ENCODE peak calls at places on chromosomes 1 and 21, in eight cellular contexts. H is IMR-90; M is NT2/D1; Q is HCT116; G is CD8-positive, alpha-beta memory T cell; K is CD8-positive, alpha-beta T cell; S is K562; A is colonic mucosa. P is an unnamed sample.

GRCh38 chr1:243748706-243749283 is 101.2 kb downstream of the AKT3 start:
- DNase-seq in K (no peak), H (peak; percentile 88), Q (peak; percentile 63), G (no peak), M (peak; percentile 80), S (peak; percentile 54), A (no peak), P (no peak)

GRCh38 chr1:47508900-47509488 is 71.2 kb downstream of the FOXD2 start:
- DNase-seq in M (no peak), H (no peak), S (no peak), G (no peak), K (no peak), Q (no peak), A (peak; percentile 75), P (no peak)

GRCh38 chr1:20385630-20386029 is 95.0 kb downstream of the VWA5B1 start:
- DNase-seq in A (no peak), K (no peak), H (no peak), M (no peak), S (no peak), G (no peak), Q (no peak), P (no peak)

GRCh38 chr1:38538834-38539233 is 320.7 kb downstream of the RRAGC start:
- DNase-seq in M (no peak), G (no peak), Q (no peak), K (no peak), H (no peak), S (peak; percentile 52), A (no peak), P (no peak)

GRCh38 chr1:230144010-230144614 is 77.1 kb downstream of the GALNT2 start:
- DNase-seq in S (peak; percentile 68), M (no peak), H (no peak), Q (no peak), G (no peak), K (no peak), A (no peak), P (no peak)

GRCh38 chr1:83717785-83718184 is 281.1 kb downstream of the TTLL7 start:
- DNase-seq in Q (no peak), S (no peak), K (no peak), H (no peak), M (no peak), A (no peak), G (no peak), P (no peak)

GRCh38 chr1:77762072-77762476 is 2.4 kb upstream of the USP33 start:
- DNase-seq in H (peak; percentile 81), Q (peak; percentile 65), S (peak; percentile 28), M (no peak), K (no peak), G (no peak), A (no peak), P (no peak)

GRCh38 chr1:101995984-101996731 is 568 bp downstream of the OLFM3 start:
- DNase-seq in K (no peak), M (no peak), Q (no peak), H (no peak), A (no peak), S (no peak), G (no peak), P (no peak)

GRCh38 chr1:201990427-201990826 is 8.0 kb downstream of the RNPEP start:
- DNase-seq in Q (no peak), M (no peak), H (no peak), G (no peak), S (no peak), K (no peak), A (peak; percentile 12), P (no peak)

GRCh38 chr1:222053790-222054294 is 312.0 kb upstream of the DUSP10 start:
- DNase-seq in H (no peak), Q (no peak), K (no peak), S (no peak), M (no peak), A (no peak), G (no peak), P (no peak)

GRCh38 chr1:229067546-229067945 is 203.4 kb upstream of the RAB4A start:
- DNase-seq in H (no peak), K (no peak), S (no peak), Q (no peak), A (no peak), G (no peak), M (no peak), P (no peak)

GRCh38 chr1:99069146-99069545 is 64.5 kb upstream of the PLPPR5 start:
- DNase-seq in Q (no peak), S (no peak), A (no peak), M (peak; percentile 38), K (no peak), H (no peak), G (no peak), P (no peak)

GRCh38 chr1:212609701-212610574 is 1.4 kb downstream of the ATF3 start:
- DNase-seq in G (no peak), M (no peak), K (no peak), A (peak; percentile 29), Q (no peak), S (no peak), H (no peak), P (no peak)

GRCh38 chr21:16667395-16667794 is 845.4 kb upstream of the CXADR start:
- DNase-seq in A (no peak), G (no peak), M (no peak), K (no peak), Q (no peak), S (no peak), H (no peak), P (no peak)

GRCh38 chr1:232239557-232240468 is 390.1 kb downstream of the SIPA1L2 start:
- DNase-seq in H (no peak), K (no peak), M (no peak), S (no peak), G (no peak), A (no peak), Q (no peak), P (no peak)

GRCh38 chr1:41913025-41913424 is 5.7 kb downstream of the HIVEP3 start:
- DNase-seq in H (no peak), A (no peak), K (no peak), Q (no peak), M (no peak), G (no peak), S (no peak), P (no peak)

GRCh38 chr1:4062560-4062959 is 162.5 kb upstream of the C1orf174 start:
- DNase-seq in M (no peak), H (no peak), K (no peak), G (no peak), Q (no peak), A (no peak), S (no peak), P (no peak)

GRCh38 chr1:4062041-4062440 is 162.0 kb upstream of the C1orf174 start:
- DNase-seq in Q (no peak), M (no peak), S (no peak), A (no peak), H (no peak), G (no peak), K (no peak), P (no peak)

GRCh38 chr1:4063516-4063915 is 163.4 kb upstream of the C1orf174 start:
- DNase-seq in H (no peak), K (no peak), Q (no peak), S (no peak), M (no peak), G (no peak), A (no peak), P (no peak)

GRCh38 chr1:4064150-4064889 is 164.2 kb upstream of the C1orf174 start:
- DNase-seq in M (no peak), S (no peak), A (no peak), K (no peak), H (no peak), G (no peak), Q (no peak), P (no peak)

DNA sequence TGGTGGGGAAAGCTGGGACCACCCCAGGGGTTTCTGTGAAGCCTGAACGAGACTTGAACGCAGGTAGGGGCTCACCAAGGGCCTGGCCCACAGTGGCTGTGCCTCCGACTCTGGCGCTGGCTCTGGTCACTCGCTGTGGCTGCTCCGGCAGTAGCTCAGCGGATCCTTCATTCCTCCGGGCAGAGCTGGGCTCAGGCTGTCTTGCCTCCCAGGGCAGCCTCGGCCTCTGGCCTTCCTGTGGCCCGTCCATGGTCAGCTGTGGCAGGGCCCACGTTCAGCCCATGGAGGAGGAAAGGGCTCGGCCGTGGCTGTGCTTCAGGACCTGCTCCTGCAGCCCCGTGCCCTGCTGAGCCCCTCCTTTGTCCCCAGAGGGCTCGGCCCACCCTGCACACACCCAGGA is 162.9 kb upstream of the C1orf174 start:
- DNase-seq in K (no peak), M (no peak), Q (no peak), G (no peak), A (no peak), H (no peak), S (no peak), P (no peak)
- H3K9me3 ChIP-seq in K (no peaks in the 10 kb centered on the region), M (no peaks in the 10 kb centered on the region), Q (no peaks in the 10 kb centered on the region), G (no peaks in the 10 kb centered on the region), A (no peaks in the 10 kb centered on the region), H (peaks cover 52% of the 10 kb centered on the region), S (peaks cover 2% of the 10 kb centered on the region), P (no peaks in the 10 kb centered on the region)

DNA sequence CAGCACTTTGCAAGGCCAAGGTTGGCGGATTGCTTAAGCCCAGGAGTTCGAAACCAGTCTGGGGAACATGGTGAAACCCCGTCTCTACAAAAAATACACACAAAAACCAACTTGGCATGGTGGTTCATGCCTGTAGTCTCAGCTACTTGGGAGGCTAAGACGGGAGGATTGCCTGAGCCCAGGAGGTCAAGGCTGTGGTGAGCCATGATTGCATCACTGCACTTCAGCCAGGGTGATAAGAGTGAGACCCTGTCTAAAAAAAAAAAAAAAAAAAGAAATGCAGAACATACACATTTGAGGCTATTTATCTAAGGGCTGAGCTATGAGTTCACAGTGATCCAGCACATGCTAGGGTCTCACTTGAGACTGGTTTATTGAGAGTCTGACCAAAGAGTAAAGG is 23.8 kb downstream of the RNF2 start:
- DNase-seq in A (no peak), S (no peak), K (no peak), G (no peak), M (no peak), H (no peak), Q (no peak), P (no peak)
- H3K9me3 ChIP-seq in A (no peaks in the 10 kb centered on the region), S (no peaks in the 10 kb centered on the region), K (no peaks in the 10 kb centered on the region), G (no peaks in the 10 kb centered on the region), M (peaks cover 13% of the 10 kb centered on the region), H (peaks cover 2% of the 10 kb centered on the region), Q (no peaks in the 10 kb centered on the region), P (no peaks in the 10 kb centered on the region)

DNA sequence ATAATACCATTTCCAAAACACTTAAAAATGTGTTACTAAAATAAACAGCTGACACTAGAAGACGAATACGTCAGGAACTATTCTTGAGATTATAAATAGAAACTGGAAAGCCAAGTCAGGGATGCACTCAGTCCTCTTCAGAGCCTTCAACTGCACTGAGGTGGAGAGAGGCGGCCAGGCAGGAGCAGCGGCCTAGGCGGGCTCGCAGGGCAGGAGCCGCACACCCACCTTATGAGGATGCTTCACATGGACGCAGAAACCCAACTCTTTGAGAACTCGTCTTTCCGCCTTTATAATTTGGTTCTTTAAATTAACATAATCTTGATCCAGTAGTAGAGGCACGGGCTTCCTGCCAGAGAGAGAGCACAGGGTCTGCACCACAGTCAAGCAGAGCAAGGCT is 4.0 kb downstream of the CCNL2 start:
- DNase-seq in G (no peak), A (no peak), H (no peak), Q (no peak), S (no peak), K (no peak), M (no peak), P (no peak)
- H3K9me3 ChIP-seq in G (no peaks in the 10 kb centered on the region), A (no peaks in the 10 kb centered on the region), H (no peaks in the 10 kb centered on the region), Q (no peaks in the 10 kb centered on the region), S (no peaks in the 10 kb centered on the region), K (no peaks in the 10 kb centered on the region), M (no peaks in the 10 kb centered on the region), P (no peaks in the 10 kb centered on the region)

DNA sequence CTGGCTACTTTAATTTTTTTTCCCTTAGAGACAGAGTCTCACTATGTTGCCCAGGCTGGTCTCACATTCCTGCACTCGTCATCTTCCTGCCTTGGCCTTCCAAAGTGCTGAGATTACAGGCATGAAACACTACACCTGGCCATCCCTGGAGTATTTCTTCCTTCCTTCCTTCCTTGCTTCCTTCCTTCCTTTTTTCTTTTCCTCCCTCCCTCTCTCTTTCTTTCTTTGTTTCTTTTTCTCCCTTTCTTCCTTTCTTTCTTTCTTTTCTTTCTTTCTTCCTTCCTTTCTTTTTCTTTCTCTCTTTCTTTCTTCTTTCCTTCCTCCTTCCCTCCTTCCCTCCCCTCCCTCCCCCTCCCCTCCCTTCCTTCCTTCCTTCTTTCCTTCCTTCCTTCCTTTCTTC is 46.4 kb upstream of the PM20D1 start:
- DNase-seq in Q (no peak), M (no peak), G (no peak), S (no peak), A (no peak), K (no peak), H (no peak), P (no peak)
- H3K9me3 ChIP-seq in Q (peaks cover 3% of the 10 kb centered on the region), M (peaks cover 49% of the 10 kb centered on the region), G (no peaks in the 10 kb centered on the region), S (no peaks in the 10 kb centered on the region), A (no peaks in the 10 kb centered on the region), K (no peaks in the 10 kb centered on the region), H (no peaks in the 10 kb centered on the region), P (no peaks in the 10 kb centered on the region)

P was measured in T-helper 17 cell.